ENCODE peak calls at places on chromosomes 12 and 14, in four cellular contexts. A is pons, S is astrocyte, J is T-helper 9 cell. C is an unnamed sample.

GRCh38 chr14:96363751-96364336 is 518 bp downstream of the GSKIP start:
- DNase-seq in A (peak), S (peak), J (no peak), C (peak)

GRCh38 chr12:913919-914718 is 35.4 kb downstream of the RAD52 start:
- DNase-seq in A (no peak), S (peak), J (no peak), C (no peak)

GRCh38 chr12:31589896-31590729 is 823 bp downstream of the DENND5B start:
- DNase-seq in A (peak), S (peak), J (no peak), C (peak)

GRCh38 chr12:113302925-113303640 is 31.8 kb downstream of the SLC8B1 start:
- DNase-seq in A (no peak), S (no peak), J (no peak), C (no peak)

GRCh38 chr12:80442426-80443222 is 1.4 kb upstream of the PTPRQ start:
- DNase-seq in A (no peak), S (peak), J (no peak), C (no peak)

GRCh38 chr12:27595231-27595642 is 71.2 kb downstream of the PPFIBP1 start:
- DNase-seq in A (peak), S (peak), J (no peak), C (no peak)

GRCh38 chr14:72880820-72881219 is 13.1 kb downstream of the DPF3 start:
- DNase-seq in A (no peak), S (no peak), J (no peak), C (no peak)

GRCh38 chr12:1583421-1584078 is 10.8 kb downstream of the FBXL14 start:
- DNase-seq in A (peak), S (peak), J (peak), C (peak)

GRCh38 chr12:120125792-120126634 is 9.5 kb upstream of the RAB35 start:
- DNase-seq in A (peak), S (no peak), J (no peak), C (no peak)

GRCh38 chr14:93231129-93231979 is 24.3 kb downstream of the UBR7 start:
- DNase-seq in A (peak), S (peak), J (no peak), C (no peak)

GRCh38 chr12:75208851-75209781 is 523 bp downstream of the KCNC2 start:
- DNase-seq in A (no peak), S (peak), J (no peak), C (no peak)

GRCh38 chr12:41436076-41436475 is 248.0 kb downstream of the PDZRN4 start:
- DNase-seq in A (no peak), S (no peak), J (no peak), C (no peak)

GRCh38 chr12:15886372-15887042 is 4.3 kb downstream of the STRAP start:
- DNase-seq in A (peak), S (peak), J (no peak), C (peak)

GRCh38 chr12:69368171-69368570 is 8.6 kb downstream of the YEATS4 start:
- DNase-seq in A (no peak), S (no peak), J (no peak), C (no peak)

GRCh38 chr12:116302200-116303075 is 24.9 kb upstream of the MED13L start:
- DNase-seq in A (no peak), S (no peak), J (no peak), C (no peak)

C was measured in small intestine.